ENCODE peak calls at places on chromosome 14, in five cellular contexts. One of them, this sample, is unnamed.

GRCh38 chr14:75041613-75042012 is 9.7 kb downstream of the MLH3 start:
- DNase-seq in activated T-cell treated with anti-CD3 and anti-CD28 coated beads, Interleukin-2, amount 50 U/mL, for 72 hours: no peak
- DNase-seq in GM03348: no peak
- DNase-seq in posterior cingulate gyrus: no peak
- DNase-seq in nephron progenitor cell: no peak
- DNase-seq in this sample: no peak

GRCh38 chr14:75441731-75442130 is 13.9 kb downstream of the JDP2 start:
- DNase-seq in activated T-cell treated with anti-CD3 and anti-CD28 coated beads, Interleukin-2, amount 50 U/mL, for 72 hours: no peak
- DNase-seq in GM03348: no peak
- DNase-seq in posterior cingulate gyrus: no peak
- DNase-seq in nephron progenitor cell: no peak
- DNase-seq in this sample: no peak

GRCh38 chr14:26395726-26396125 is 202.1 kb downstream of the NOVA1 start:
- DNase-seq in activated T-cell treated with anti-CD3 and anti-CD28 coated beads, Interleukin-2, amount 50 U/mL, for 72 hours: no peak
- DNase-seq in GM03348: no peak
- DNase-seq in posterior cingulate gyrus: no peak
- DNase-seq in nephron progenitor cell: no peak
- DNase-seq in this sample: no peak

GRCh38 chr14:39005044-39005736 is 97.8 kb downstream of the SEC23A start:
- DNase-seq in activated T-cell treated with anti-CD3 and anti-CD28 coated beads, Interleukin-2, amount 50 U/mL, for 72 hours: no peak
- DNase-seq in GM03348: no peak
- DNase-seq in posterior cingulate gyrus: no peak
- DNase-seq in nephron progenitor cell: no peak
- DNase-seq in this sample: no peak

GRCh38 chr14:68596701-68597100 is 196.2 kb downstream of the ZFP36L1 start:
- DNase-seq in activated T-cell treated with anti-CD3 and anti-CD28 coated beads, Interleukin-2, amount 50 U/mL, for 72 hours: no peak
- DNase-seq in GM03348: no peak
- DNase-seq in posterior cingulate gyrus: no peak
- DNase-seq in nephron progenitor cell: no peak
- DNase-seq in this sample: no peak

GRCh38 chr14:66070542-66071319 is 415.4 kb upstream of the CCDC196 start:
- DNase-seq in activated T-cell treated with anti-CD3 and anti-CD28 coated beads, Interleukin-2, amount 50 U/mL, for 72 hours: peak
- DNase-seq in GM03348: peak
- DNase-seq in posterior cingulate gyrus: no peak
- DNase-seq in nephron progenitor cell: peak
- DNase-seq in this sample: peak

GRCh38 chr14:34085695-34086094 is 134.8 kb upstream of the EGLN3 start:
- DNase-seq in activated T-cell treated with anti-CD3 and anti-CD28 coated beads, Interleukin-2, amount 50 U/mL, for 72 hours: no peak
- DNase-seq in GM03348: no peak
- DNase-seq in posterior cingulate gyrus: no peak
- DNase-seq in nephron progenitor cell: no peak
- DNase-seq in this sample: no peak

GRCh38 chr14:94542111-94542810 is 19.0 kb upstream of the SERPINA4 start:
- DNase-seq in activated T-cell treated with anti-CD3 and anti-CD28 coated beads, Interleukin-2, amount 50 U/mL, for 72 hours: no peak
- DNase-seq in GM03348: peak
- DNase-seq in posterior cingulate gyrus: no peak
- DNase-seq in nephron progenitor cell: no peak
- DNase-seq in this sample: peak

GRCh38 chr14:71336488-71337192 is 429.4 kb downstream of the PCNX1 start:
- DNase-seq in activated T-cell treated with anti-CD3 and anti-CD28 coated beads, Interleukin-2, amount 50 U/mL, for 72 hours: no peak
- DNase-seq in GM03348: no peak
- DNase-seq in posterior cingulate gyrus: no peak
- DNase-seq in nephron progenitor cell: no peak
- DNase-seq in this sample: no peak

This sample was measured in foreskin fibroblast.